ENCODE peak calls at places on chromosomes 6 and 20, in eight cellular contexts. C, N, A, Z, Y, E, Q and U are unnamed samples.

GRCh38 chr20:60447703-60448102 is 489.5 kb downstream of the CDH26 start:
- DNase-seq in A (no peak), N (no peak), Z (no peak), Q (no peak), C (no peak), E (no peak), Y (no peak), U (no peak)

GRCh38 chr6:53999088-53999755 is 112.0 kb upstream of the MLIP start:
- DNase-seq in N (no peak), Q (no peak), E (no peak), Z (no peak), A (no peak), Y (no peak), C (no peak), U (no peak)

GRCh38 chr6:108735310-108735990 is 112.8 kb upstream of the ARMC2 start:
- DNase-seq in A (no peak), Y (no peak), C (no peak), Z (no peak), Q (no peak), E (peak), N (no peak), U (no peak)

GRCh38 chr20:51118985-51119527 is 96.1 kb upstream of the KCNG1 start:
- DNase-seq in Q (no peak), A (no peak), Z (no peak), N (no peak), Y (no peak), C (no peak), E (no peak), U (no peak)

GRCh38 chr20:36158160-36158741 is 3.7 kb downstream of the EPB41L1 start:
- DNase-seq in Z (no peak), Y (peak), A (no peak), C (no peak), N (no peak), E (no peak), Q (no peak), U (no peak)

GRCh38 chr6:128491643-128492206 is 28.7 kb downstream of the PTPRK start:
- DNase-seq in Y (no peak), E (no peak), N (peak), Q (peak), Z (no peak), A (no peak), C (peak), U (no peak)

GRCh38 chr6:73696990-73697651 is 1.1 kb downstream of the CD109 start:
- DNase-seq in Y (no peak), N (no peak), C (no peak), A (no peak), Z (no peak), E (no peak), Q (no peak), U (no peak)

GRCh38 chr6:52045033-52045432 is 42.4 kb downstream of the PKHD1 start:
- DNase-seq in C (no peak), E (no peak), A (no peak), N (no peak), Q (no peak), Z (no peak), Y (no peak), U (no peak)

GRCh38 chr6:36886948-36887347 is 1.2 kb downstream of the C6orf89 start:
- DNase-seq in E (no peak), Z (no peak), N (no peak), Y (no peak), Q (no peak), A (no peak), C (no peak), U (no peak)

GRCh38 chr6:40735126-40735920 is 148.2 kb upstream of the LRFN2 start:
- DNase-seq in Z (no peak), A (no peak), C (no peak), Y (no peak), N (no peak), Q (no peak), E (no peak), U (no peak)

GRCh38 chr20:36317675-36318074 is 11.5 kb downstream of the DLGAP4 start:
- DNase-seq in A (no peak), E (no peak), Q (no peak), Z (peak), C (no peak), N (no peak), Y (peak), U (no peak)

GRCh38 chr6:108895591-108895990 is 47.4 kb downstream of the ARMC2 start:
- DNase-seq in A (no peak), Q (no peak), Y (no peak), E (no peak), C (no peak), Z (no peak), N (no peak), U (no peak)

GRCh38 chr6:145350928-145351327 is 384.4 kb downstream of the EPM2A start:
- DNase-seq in N (no peak), E (no peak), Y (no peak), Q (no peak), C (no peak), Z (no peak), A (no peak), U (no peak)

GRCh38 chr6:81865712-81866111 is 113.2 kb upstream of the TENT5A start:
- DNase-seq in Z (no peak), Y (no peak), N (no peak), A (no peak), C (no peak), Q (peak), E (no peak), U (no peak)

GRCh38 chr6:150689900-150690590 is 90.4 kb downstream of the PLEKHG1 start:
- DNase-seq in A (no peak), C (no peak), E (no peak), Y (no peak), Q (no peak), N (no peak), Z (no peak), U (no peak)

GRCh38 chr6:159969921-159970320 is 1.0 kb downstream of the IGF2R start:
- DNase-seq in A (no peak), Q (peak), E (peak), Z (no peak), Y (no peak), N (peak), C (peak), U (peak)

GRCh38 chr6:152897807-152898399 is 84.9 kb downstream of the FBXO5 start:
- DNase-seq in Q (peak), N (peak), E (peak), C (peak), Z (peak), A (peak), Y (peak), U (peak)

GRCh38 chr6:51049983-51050877 is 231.6 kb downstream of the TFAP2B start:
- DNase-seq in Z (no peak), Y (no peak), C (no peak), N (no peak), A (no peak), E (no peak), Q (no peak), U (no peak)

GRCh38 chr20:49433387-49433786 is 49.1 kb downstream of the KCNB1 start:
- DNase-seq in N (no peak), Z (peak), Q (no peak), E (no peak), Y (no peak), A (no peak), C (no peak), U (no peak)
- H3K27ac ChIP-seq in N (no peak), Z (no peak), Q (no peak), E (no peak), Y (no peak), A (no peak), C (no peak), U (no peak)

GRCh38 chr6:39300739-39301138 is 13.5 kb downstream of the KCNK17 start:
- DNase-seq in Y (no peak), Z (no peak), N (no peak), C (no peak), Q (no peak), A (no peak), E (no peak), U (no peak)

GRCh38 chr6:39303425-39304153 is 10.6 kb downstream of the KCNK17 start:
- DNase-seq in A (no peak), Y (peak), E (no peak), C (no peak), Q (no peak), Z (no peak), N (no peak), U (no peak)

GRCh38 chr6:39302011-39302410 is 12.2 kb downstream of the KCNK17 start:
- DNase-seq in Q (no peak), C (no peak), E (no peak), A (no peak), Z (no peak), Y (no peak), N (no peak), U (no peak)

GRCh38 chr6:39302669-39303424 is 11.4 kb downstream of the KCNK17 start:
- DNase-seq in N (peak), Y (peak), C (peak), Z (peak), A (peak), Q (peak), E (peak), U (peak)

GRCh38 chr6:39301606-39302005 is 12.6 kb downstream of the KCNK17 start:
- DNase-seq in A (no peak), E (peak), Z (no peak), Q (peak), C (no peak), N (peak), Y (peak), U (no peak)
- TF ChIP-seq CTCF in A (no peak), E (peak), Z (peak), Q (peak), C (peak), N (no peak), Y (no peak), U (no peak)

GRCh38 chr6:111718990-111719389 is 113.3 kb upstream of the TRAF3IP2 start:
- DNase-seq in N (no peak), A (no peak), Q (no peak), Z (no peak), Y (no peak), C (no peak), E (no peak), U (no peak)

GRCh38 chr6:111723412-111723970 is 117.8 kb upstream of the TRAF3IP2 start:
- DNase-seq in A (no peak), N (no peak), Q (no peak), E (no peak), C (no peak), Y (no peak), Z (no peak), U (no peak)

GRCh38 chr6:111721677-111722219 is 116.1 kb upstream of the TRAF3IP2 start:
- DNase-seq in Z (no peak), E (peak), A (no peak), Q (peak), C (no peak), N (peak), Y (no peak), U (no peak)

GRCh38 chr6:111722220-111722731 is 116.6 kb upstream of the TRAF3IP2 start:
- DNase-seq in Z (no peak), Y (no peak), Q (peak), E (no peak), N (no peak), A (no peak), C (no peak), U (no peak)

DNA sequence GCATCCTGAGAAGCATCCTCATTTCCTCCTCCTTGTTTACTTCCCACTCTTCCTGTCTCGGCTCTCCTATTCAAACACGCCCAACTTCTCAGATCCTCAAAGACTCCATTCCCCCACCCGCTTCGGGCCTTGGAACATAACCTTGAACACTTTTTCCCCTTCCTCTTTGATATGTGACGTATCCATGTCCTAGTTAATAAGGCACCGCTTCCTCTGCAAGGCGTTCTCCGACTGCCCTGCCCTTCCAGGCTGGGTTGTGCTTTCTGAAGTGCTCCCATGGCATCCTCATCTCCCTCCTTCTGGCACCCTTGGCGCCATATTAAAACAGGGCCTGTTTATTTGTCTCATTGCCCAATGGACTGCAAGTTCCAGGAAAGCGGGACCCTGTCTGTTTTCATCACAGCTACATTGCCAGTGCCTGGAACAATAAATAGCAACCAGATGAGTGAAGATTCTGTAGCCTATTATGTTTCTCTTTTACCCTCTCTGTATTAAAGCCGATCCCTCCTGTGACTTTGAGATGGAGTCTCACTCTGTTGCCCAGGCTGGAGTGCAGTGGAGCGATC is 115.3 kb upstream of the TRAF3IP2 start:
- DNase-seq in E (no peak), C (no peak), N (no peak), A (no peak), Y (no peak), Z (no peak), Q (no peak), U (no peak)
- H3K27ac ChIP-seq in E (no peak), C (peak), N (no peak), A (no peak), Y (no peak), Z (no peak), Q (no peak), U (peak)

GRCh38 chr6:29414588-29414987 is at the start of gene OR12D1:
- DNase-seq in C (no peak), E (peak), A (no peak), Y (no peak), N (no peak), Z (no peak), Q (no peak), U (no peak)
- TF ChIP-seq CTCF in C (no peak), E (peak), A (no peak), Y (no peak), N (peak), Z (no peak), Q (no peak), U (no peak)

DNA sequence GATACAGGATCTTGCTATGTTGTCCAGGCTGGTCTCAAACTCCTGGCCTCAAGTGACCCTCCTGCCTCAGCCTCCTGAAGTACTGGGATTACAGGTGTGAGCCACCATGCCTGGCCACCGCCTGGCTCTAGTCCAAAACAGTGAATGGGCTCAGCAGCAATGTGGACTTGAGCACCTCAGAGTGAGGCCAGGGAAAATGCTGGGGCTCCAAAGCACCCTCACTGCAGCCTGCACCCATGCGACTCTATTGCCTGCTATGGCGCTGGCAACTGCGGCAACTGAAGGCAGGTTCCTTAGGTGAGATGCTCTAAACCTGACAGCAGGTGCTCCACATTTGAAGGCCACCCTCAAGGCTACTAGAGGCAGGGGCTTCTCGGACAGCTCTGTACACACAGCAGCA is 26.5 kb downstream of the MAP1LC3A start:
- DNase-seq in E (no peak), A (no peak), Y (no peak), C (no peak), Z (no peak), N (no peak), Q (no peak), U (no peak)
- H3K27ac ChIP-seq in E (no peak), A (no peak), Y (no peak), C (no peak), Z (no peak), N (no peak), Q (no peak), U (no peak)